ENCODE peak calls at places on chromosomes 5 and 9, in ten cellular contexts. One of them, this sample, is unnamed. For H3K36me3 and H3K4me1, the result is how much of the 10 kb centered on the place peaks cover.

GRCh38 chr9:124035001-124035650 is 23.6 kb downstream of the LHX2 start:
- DNase-seq in heart left ventricle: no peak
- DNase-seq in tibial artery: no peak
- DNase-seq in cardiac muscle cell: no peak
- DNase-seq in mammary epithelial cell: no peak
- DNase-seq in PC-3: no peak
- DNase-seq in heart right ventricle: no peak
- DNase-seq in CD8-positive, alpha-beta T cell: no peak
- DNase-seq in A673: no peak
- DNase-seq in transverse colon: no peak
- DNase-seq in this sample: no peak

GRCh38 chr9:30329441-30329840 is 2055.0 kb upstream of the ACO1 start:
- DNase-seq in heart left ventricle: no peak
- DNase-seq in tibial artery: no peak
- DNase-seq in cardiac muscle cell: no peak
- DNase-seq in mammary epithelial cell: no peak
- DNase-seq in PC-3: no peak
- DNase-seq in heart right ventricle: no peak
- DNase-seq in CD8-positive, alpha-beta T cell: no peak
- DNase-seq in A673: no peak
- DNase-seq in transverse colon: no peak
- DNase-seq in this sample: no peak

GRCh38 chr9:2093920-2094597 is 78.9 kb downstream of the SMARCA2 start:
- DNase-seq in heart left ventricle: no peak
- DNase-seq in tibial artery: no peak
- DNase-seq in cardiac muscle cell: peak
- DNase-seq in mammary epithelial cell: peak
- DNase-seq in PC-3: no peak
- DNase-seq in heart right ventricle: no peak
- DNase-seq in CD8-positive, alpha-beta T cell: no peak
- DNase-seq in A673: no peak
- DNase-seq in transverse colon: no peak
- DNase-seq in this sample: no peak

GRCh38 chr5:149271195-149271716 is 403 bp upstream of the AFAP1L1 start:
- DNase-seq in heart left ventricle: no peak
- DNase-seq in tibial artery: no peak
- DNase-seq in cardiac muscle cell: no peak
- DNase-seq in mammary epithelial cell: peak
- DNase-seq in PC-3: no peak
- DNase-seq in heart right ventricle: no peak
- DNase-seq in CD8-positive, alpha-beta T cell: no peak
- DNase-seq in A673: peak
- DNase-seq in transverse colon: no peak
- DNase-seq in this sample: no peak

GRCh38 chr5:154534457-154535050 is 56.5 kb upstream of the HAND1 start:
- DNase-seq in heart left ventricle: no peak
- DNase-seq in tibial artery: no peak
- DNase-seq in cardiac muscle cell: no peak
- DNase-seq in mammary epithelial cell: no peak
- DNase-seq in PC-3: no peak
- DNase-seq in heart right ventricle: no peak
- DNase-seq in CD8-positive, alpha-beta T cell: no peak
- DNase-seq in A673: no peak
- DNase-seq in transverse colon: no peak
- DNase-seq in this sample: no peak

GRCh38 chr5:90477073-90477472 is 2.4 kb downstream of the POLR3G start:
- DNase-seq in heart left ventricle: no peak
- DNase-seq in tibial artery: no peak
- DNase-seq in cardiac muscle cell: no peak
- DNase-seq in mammary epithelial cell: peak
- DNase-seq in PC-3: no peak
- DNase-seq in heart right ventricle: no peak
- DNase-seq in CD8-positive, alpha-beta T cell: no peak
- DNase-seq in A673: peak
- DNase-seq in transverse colon: no peak
- DNase-seq in this sample: no peak

GRCh38 chr9:9574080-9574479 is 1038.7 kb downstream of the PTPRD start:
- DNase-seq in heart left ventricle: no peak
- DNase-seq in tibial artery: no peak
- DNase-seq in cardiac muscle cell: no peak
- DNase-seq in mammary epithelial cell: no peak
- DNase-seq in PC-3: no peak
- DNase-seq in heart right ventricle: no peak
- DNase-seq in CD8-positive, alpha-beta T cell: no peak
- DNase-seq in A673: no peak
- DNase-seq in transverse colon: no peak
- DNase-seq in this sample: no peak

GRCh38 chr5:123937230-123937629 is 425.3 kb downstream of the CSNK1G3 start:
- DNase-seq in heart left ventricle: no peak
- DNase-seq in tibial artery: no peak
- DNase-seq in cardiac muscle cell: peak
- DNase-seq in mammary epithelial cell: peak
- DNase-seq in PC-3: peak
- DNase-seq in heart right ventricle: no peak
- DNase-seq in CD8-positive, alpha-beta T cell: no peak
- DNase-seq in A673: peak
- DNase-seq in transverse colon: no peak
- DNase-seq in this sample: no peak

GRCh38 chr9:129550199-129550839 is 70.6 kb downstream of the C9orf50 start:
- DNase-seq in heart left ventricle: peak
- DNase-seq in tibial artery: peak
- DNase-seq in cardiac muscle cell: peak
- DNase-seq in mammary epithelial cell: peak
- DNase-seq in PC-3: peak
- DNase-seq in heart right ventricle: peak
- DNase-seq in CD8-positive, alpha-beta T cell: no peak
- DNase-seq in A673: peak
- DNase-seq in transverse colon: peak
- DNase-seq in this sample: peak

GRCh38 chr9:18405240-18405639 is 68.7 kb upstream of the ADAMTSL1 start:
- DNase-seq in heart left ventricle: no peak
- DNase-seq in tibial artery: no peak
- DNase-seq in cardiac muscle cell: no peak
- DNase-seq in mammary epithelial cell: peak
- DNase-seq in PC-3: peak
- DNase-seq in heart right ventricle: no peak
- DNase-seq in CD8-positive, alpha-beta T cell: no peak
- DNase-seq in A673: no peak
- DNase-seq in transverse colon: no peak
- DNase-seq in this sample: no peak

GRCh38 chr5:27947088-27947487 is 908.7 kb upstream of the CDH9 start:
- DNase-seq in heart left ventricle: no peak
- DNase-seq in tibial artery: no peak
- DNase-seq in cardiac muscle cell: peak
- DNase-seq in mammary epithelial cell: no peak
- DNase-seq in PC-3: peak
- DNase-seq in heart right ventricle: no peak
- DNase-seq in CD8-positive, alpha-beta T cell: no peak
- DNase-seq in A673: peak
- DNase-seq in transverse colon: no peak
- DNase-seq in this sample: no peak

GRCh38 chr9:117718085-117718484 is 13.9 kb downstream of the TLR4 start:
- DNase-seq in heart left ventricle: no peak
- DNase-seq in tibial artery: no peak
- DNase-seq in cardiac muscle cell: peak
- DNase-seq in mammary epithelial cell: peak
- DNase-seq in PC-3: no peak
- DNase-seq in heart right ventricle: no peak
- DNase-seq in CD8-positive, alpha-beta T cell: no peak
- DNase-seq in A673: no peak
- DNase-seq in transverse colon: peak
- DNase-seq in this sample: no peak

GRCh38 chr9:114366334-114367128 is 21.3 kb downstream of the AKNA start:
- DNase-seq in heart left ventricle: no peak
- DNase-seq in tibial artery: no peak
- DNase-seq in cardiac muscle cell: peak
- DNase-seq in mammary epithelial cell: peak
- DNase-seq in PC-3: peak
- DNase-seq in heart right ventricle: no peak
- DNase-seq in CD8-positive, alpha-beta T cell: no peak
- DNase-seq in A673: peak
- DNase-seq in transverse colon: peak
- DNase-seq in this sample: no peak

GRCh38 chr5:179900707-179901106 is 7.0 kb downstream of the TBC1D9B start:
- DNase-seq in heart left ventricle: no peak
- DNase-seq in tibial artery: no peak
- DNase-seq in cardiac muscle cell: no peak
- DNase-seq in mammary epithelial cell: no peak
- DNase-seq in PC-3: no peak
- DNase-seq in heart right ventricle: no peak
- DNase-seq in CD8-positive, alpha-beta T cell: no peak
- DNase-seq in A673: no peak
- DNase-seq in transverse colon: no peak
- DNase-seq in this sample: no peak
- H3K36me3 ChIP-seq in heart left ventricle: half or more
- H3K36me3 ChIP-seq in tibial artery: half or more
- H3K36me3 ChIP-seq in cardiac muscle cell: under half
- H3K36me3 ChIP-seq in mammary epithelial cell: under half
- H3K36me3 ChIP-seq in PC-3: under half
- H3K36me3 ChIP-seq in heart right ventricle: half or more
- H3K36me3 ChIP-seq in CD8-positive, alpha-beta T cell: under half
- H3K36me3 ChIP-seq in A673: under half
- H3K36me3 ChIP-seq in transverse colon: under half
- H3K36me3 ChIP-seq in this sample: under half

GRCh38 chr5:95928724-95929253 is 32.9 kb downstream of the ELL2 start:
- DNase-seq in heart left ventricle: no peak
- DNase-seq in tibial artery: no peak
- DNase-seq in cardiac muscle cell: no peak
- DNase-seq in mammary epithelial cell: no peak
- DNase-seq in PC-3: no peak
- DNase-seq in heart right ventricle: no peak
- DNase-seq in CD8-positive, alpha-beta T cell: no peak
- DNase-seq in A673: no peak
- DNase-seq in transverse colon: no peak
- DNase-seq in this sample: no peak
- H3K4me1 ChIP-seq in heart left ventricle: under half
- H3K4me1 ChIP-seq in tibial artery: under half
- H3K4me1 ChIP-seq in cardiac muscle cell: under half
- H3K4me1 ChIP-seq in mammary epithelial cell: under half
- H3K4me1 ChIP-seq in PC-3: under half
- H3K4me1 ChIP-seq in heart right ventricle: half or more
- H3K4me1 ChIP-seq in CD8-positive, alpha-beta T cell: under half
- H3K4me1 ChIP-seq in A673: under half
- H3K4me1 ChIP-seq in transverse colon: under half
- H3K4me1 ChIP-seq in this sample: under half

DNA sequence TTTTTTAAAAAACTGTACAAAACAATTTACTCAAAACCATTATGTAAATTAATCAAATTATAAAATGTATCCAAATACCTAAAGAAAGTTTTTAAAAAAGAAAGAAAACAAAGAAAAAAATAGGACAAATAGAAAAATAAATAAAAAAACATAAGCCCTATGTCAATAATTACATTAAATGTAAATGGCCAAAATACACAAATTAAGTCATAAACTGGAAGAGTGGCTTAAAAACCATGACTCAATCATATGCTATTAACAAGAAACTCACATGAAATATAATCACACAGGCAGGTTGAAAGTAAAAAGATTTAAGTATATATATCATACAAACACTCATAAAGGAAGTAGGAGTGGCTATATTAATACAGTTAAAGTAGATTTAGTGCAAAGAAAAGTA is 95.3 kb downstream of the PRELID2 start:
- DNase-seq in heart left ventricle: no peak
- DNase-seq in tibial artery: no peak
- DNase-seq in cardiac muscle cell: no peak
- DNase-seq in mammary epithelial cell: no peak
- DNase-seq in PC-3: peak
- DNase-seq in heart right ventricle: no peak
- DNase-seq in CD8-positive, alpha-beta T cell: no peak
- DNase-seq in A673: no peak
- DNase-seq in transverse colon: no peak
- DNase-seq in this sample: no peak
- TF ChIP-seq CTCF in heart left ventricle: no peak
- TF ChIP-seq CTCF in tibial artery: no peak
- TF ChIP-seq CTCF in cardiac muscle cell: no peak
- TF ChIP-seq CTCF in mammary epithelial cell: no peak
- TF ChIP-seq CTCF in PC-3: no peak
- TF ChIP-seq CTCF in heart right ventricle: no peak
- TF ChIP-seq CTCF in CD8-positive, alpha-beta T cell: no peak
- TF ChIP-seq CTCF in A673: no peak
- TF ChIP-seq CTCF in transverse colon: no peak
- TF ChIP-seq CTCF in this sample: no peak

GRCh38 chr5:176394881-176395675 is 6.5 kb downstream of the HIGD2A start:
- DNase-seq in heart left ventricle: no peak
- DNase-seq in tibial artery: no peak
- DNase-seq in cardiac muscle cell: peak
- DNase-seq in mammary epithelial cell: no peak
- DNase-seq in PC-3: no peak
- DNase-seq in heart right ventricle: peak
- DNase-seq in CD8-positive, alpha-beta T cell: no peak
- DNase-seq in A673: no peak
- DNase-seq in transverse colon: no peak
- DNase-seq in this sample: no peak

GRCh38 chr5:176400382-176401156 is 12.0 kb downstream of the HIGD2A start:
- DNase-seq in heart left ventricle: no peak
- DNase-seq in tibial artery: peak
- DNase-seq in cardiac muscle cell: no peak
- DNase-seq in mammary epithelial cell: no peak
- DNase-seq in PC-3: peak
- DNase-seq in heart right ventricle: no peak
- DNase-seq in CD8-positive, alpha-beta T cell: no peak
- DNase-seq in A673: no peak
- DNase-seq in transverse colon: peak
- DNase-seq in this sample: no peak

GRCh38 chr5:176396330-176396729 is 7.8 kb downstream of the HIGD2A start:
- DNase-seq in heart left ventricle: no peak
- DNase-seq in tibial artery: no peak
- DNase-seq in cardiac muscle cell: no peak
- DNase-seq in mammary epithelial cell: no peak
- DNase-seq in PC-3: no peak
- DNase-seq in heart right ventricle: no peak
- DNase-seq in CD8-positive, alpha-beta T cell: no peak
- DNase-seq in A673: peak
- DNase-seq in transverse colon: no peak
- DNase-seq in this sample: no peak

GRCh38 chr5:176401281-176402205 is 13.0 kb downstream of the HIGD2A start:
- DNase-seq in heart left ventricle: peak
- DNase-seq in tibial artery: peak
- DNase-seq in cardiac muscle cell: no peak
- DNase-seq in mammary epithelial cell: no peak
- DNase-seq in PC-3: no peak
- DNase-seq in heart right ventricle: no peak
- DNase-seq in CD8-positive, alpha-beta T cell: no peak
- DNase-seq in A673: no peak
- DNase-seq in transverse colon: no peak
- DNase-seq in this sample: no peak

DNA sequence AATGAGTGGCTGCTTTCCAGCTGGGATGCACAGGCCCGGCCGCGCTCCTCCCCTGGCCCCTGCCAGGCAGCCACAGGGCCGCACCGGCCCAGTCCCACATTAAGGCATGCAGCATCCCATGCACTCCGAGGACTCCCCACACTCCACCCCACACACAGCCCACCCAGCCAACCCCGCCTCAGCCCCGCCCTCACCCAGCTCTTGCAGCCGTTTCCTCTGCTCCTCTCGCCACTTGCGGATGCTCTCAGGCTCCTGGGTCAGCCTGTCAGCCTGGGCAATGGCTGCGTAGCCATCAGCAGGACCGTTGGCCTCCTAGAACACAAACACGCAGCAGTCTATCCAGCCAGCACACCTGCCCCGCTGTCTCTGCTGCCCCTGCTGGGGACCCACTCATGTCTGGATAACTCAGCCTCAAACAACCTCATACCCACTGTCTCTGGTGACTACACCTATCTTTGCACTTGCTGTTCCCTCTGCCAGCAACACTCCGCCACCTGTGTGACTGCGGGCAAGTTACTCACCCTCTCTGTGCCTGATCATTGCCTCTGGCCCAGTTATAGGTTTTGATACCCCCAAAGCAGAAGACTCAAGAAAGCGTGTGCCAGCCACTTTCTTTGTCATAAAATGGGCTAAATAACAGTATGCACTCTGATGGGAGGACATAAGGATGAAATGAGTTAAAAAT is 9.3 kb downstream of the HIGD2A start:
- DNase-seq in heart left ventricle: no peak
- DNase-seq in tibial artery: peak
- DNase-seq in cardiac muscle cell: no peak
- DNase-seq in mammary epithelial cell: no peak
- DNase-seq in PC-3: no peak
- DNase-seq in heart right ventricle: no peak
- DNase-seq in CD8-positive, alpha-beta T cell: no peak
- DNase-seq in A673: no peak
- DNase-seq in transverse colon: no peak
- DNase-seq in this sample: no peak
- H3K36me3 ChIP-seq in heart left ventricle: under half
- H3K36me3 ChIP-seq in tibial artery: half or more
- H3K36me3 ChIP-seq in cardiac muscle cell: under half
- H3K36me3 ChIP-seq in mammary epithelial cell: under half
- H3K36me3 ChIP-seq in PC-3: under half
- H3K36me3 ChIP-seq in heart right ventricle: under half
- H3K36me3 ChIP-seq in CD8-positive, alpha-beta T cell: under half
- H3K36me3 ChIP-seq in A673: under half
- H3K36me3 ChIP-seq in transverse colon: under half
- H3K36me3 ChIP-seq in this sample: under half

This sample was measured in uterus.